ENCODE peak calls at places on chromosomes 3 and 15, in four cellular contexts. P is tibial nerve, L is stomach, S is tibial artery. G is an unnamed sample.

GRCh38 chr15:100781061-100781960 is 98.3 kb upstream of the ALDH1A3 start:
- DNase-seq in S (peak; percentile 51), L (no peak), P (no peak), G (peak; percentile 60)

GRCh38 chr15:98231696-98232440 is 271.4 kb downstream of the ARRDC4 start:
- DNase-seq in L (no peak), S (no peak), P (no peak), G (no peak)

GRCh38 chr3:38227989-38228388 is 37.6 kb upstream of the SLC22A13 start:
- DNase-seq in P (no peak), S (no peak), L (no peak), G (no peak)

GRCh38 chr3:17830786-17831185 is 88.4 kb upstream of the TBC1D5 start:
- DNase-seq in P (no peak), S (no peak), L (no peak), G (no peak)

GRCh38 chr3:12175844-12176453 is 17.2 kb upstream of the TIMP4 start:
- DNase-seq in P (peak; percentile 82), S (peak; percentile 82), L (peak; percentile 73), G (no peak)

GRCh38 chr3:169929830-169930519 is 18.6 kb downstream of the SAMD7 start:
- DNase-seq in S (no peak), L (no peak), P (no peak), G (no peak)

GRCh38 chr3:69439683-69440270 is 53.9 kb upstream of the FRMD4B start:
- DNase-seq in S (no peak), P (peak; percentile 31), L (no peak), G (no peak)

GRCh38 chr15:100880139-100880896 is 687 bp downstream of the ALDH1A3 start:
- DNase-seq in L (no peak), P (no peak), S (no peak), G (no peak)

GRCh38 chr15:59571606-59572005 is 40.0 kb upstream of the GCNT3 start:
- DNase-seq in S (no peak), L (no peak), P (no peak), G (no peak)

GRCh38 chr15:63595066-63595465 is 2.1 kb upstream of the FBXL22 start:
- DNase-seq in S (no peak), L (no peak), P (no peak), G (no peak)
- H3K27ac ChIP-seq in S (peak overlapping the region; percentile 89), L (peak overlapping the region; percentile 92), P (no peak overlapping the region), G (peak overlapping the region; percentile 94)

DNA sequence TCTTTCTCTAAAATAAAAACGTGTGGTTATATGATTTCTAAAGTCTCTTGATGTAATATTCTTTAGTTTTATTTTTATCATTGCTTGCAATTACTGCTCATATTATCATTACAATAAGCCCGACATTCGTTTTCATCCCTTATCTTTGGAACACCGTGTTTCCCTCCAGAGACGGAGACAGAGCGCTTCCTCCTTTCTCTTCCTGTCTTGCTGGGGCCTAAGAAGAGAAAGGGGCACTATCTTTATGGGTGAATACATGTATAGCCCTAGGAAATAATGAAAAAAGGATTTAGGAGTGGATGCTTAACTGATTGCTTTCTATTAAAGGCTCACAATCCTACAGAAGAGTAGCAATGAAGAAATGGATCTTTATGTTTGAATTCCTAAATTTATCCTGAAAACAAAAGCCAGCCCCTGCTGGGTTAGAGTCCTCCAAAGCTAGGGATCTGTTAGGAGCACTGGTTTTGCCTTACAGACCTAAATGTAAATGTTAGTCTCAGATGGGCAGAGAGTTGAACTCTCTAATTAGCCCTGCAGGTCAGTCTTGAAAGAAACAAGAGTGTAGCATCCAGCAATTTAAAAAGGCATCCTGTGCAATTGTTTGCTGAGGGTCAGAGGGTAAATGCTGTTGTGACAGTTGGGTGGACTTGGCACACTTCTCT is 145.1 kb downstream of the TP63 start:
- DNase-seq in S (no peak), L (no peak), P (no peak), G (no peak)
- H3K27ac ChIP-seq in S (no peak overlapping the region), L (no peak overlapping the region), P (no peak overlapping the region), G (no peak overlapping the region)

DNA sequence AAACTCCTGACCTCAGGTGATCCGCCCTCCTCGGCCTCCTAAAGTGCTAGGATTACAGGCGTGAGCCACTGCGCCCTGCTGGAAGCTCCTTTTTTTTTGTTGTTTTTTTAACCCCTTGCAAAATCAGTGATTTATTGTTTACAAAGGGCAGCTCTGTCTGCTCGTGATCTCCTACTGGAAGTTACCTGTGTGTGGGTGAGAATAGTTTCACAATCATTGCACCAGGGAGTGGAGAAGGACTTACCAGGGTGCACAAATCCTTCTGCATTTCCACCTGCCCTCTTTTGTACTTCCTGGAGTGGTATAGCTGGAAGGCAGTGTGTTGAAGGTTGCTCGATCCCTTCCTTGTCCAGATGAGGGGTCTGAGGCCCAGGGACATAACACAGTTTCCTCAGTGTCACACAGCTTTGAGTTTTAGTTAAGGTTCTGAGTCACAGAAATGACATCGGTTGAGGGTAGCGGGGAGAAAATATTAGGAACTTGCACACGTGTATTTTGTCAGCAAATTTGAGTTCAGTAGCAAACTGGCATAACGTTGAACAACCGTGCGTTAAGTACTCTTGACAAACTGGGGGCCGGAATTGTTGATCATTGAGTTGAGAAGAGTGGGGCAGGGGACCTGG is 11.3 kb upstream of the TRAK1 start:
- DNase-seq in P (no peak), S (no peak), L (no peak), G (no peak)
- H3K27ac ChIP-seq in P (peak overlapping the region; percentile 81), S (peak overlapping the region; percentile 80), L (peak overlapping the region; percentile 83), G (peak overlapping the region; percentile 79)

GRCh38 chr15:45497261-45497660 is 25.3 kb downstream of the SLC30A4 start:
- DNase-seq in P (no peak), S (no peak), L (no peak), G (no peak)

GRCh38 chr15:45498701-45499100 is 23.9 kb downstream of the SLC30A4 start:
- DNase-seq in P (no peak), L (no peak), S (no peak), G (no peak)

GRCh38 chr15:45496658-45497057 is 25.9 kb downstream of the SLC30A4 start:
- DNase-seq in S (no peak), L (no peak), P (no peak), G (no peak)

GRCh38 chr15:45495588-45495987 is 27.0 kb downstream of the SLC30A4 start:
- DNase-seq in P (no peak), L (no peak), S (no peak), G (no peak)

GRCh38 chr15:45499426-45499825 is 23.1 kb downstream of the SLC30A4 start:
- DNase-seq in S (no peak), L (no peak), P (no peak), G (no peak)
- H3K27ac ChIP-seq in S (no peak overlapping the region), L (no peak overlapping the region), P (no peak overlapping the region), G (no peak overlapping the region)

DNA sequence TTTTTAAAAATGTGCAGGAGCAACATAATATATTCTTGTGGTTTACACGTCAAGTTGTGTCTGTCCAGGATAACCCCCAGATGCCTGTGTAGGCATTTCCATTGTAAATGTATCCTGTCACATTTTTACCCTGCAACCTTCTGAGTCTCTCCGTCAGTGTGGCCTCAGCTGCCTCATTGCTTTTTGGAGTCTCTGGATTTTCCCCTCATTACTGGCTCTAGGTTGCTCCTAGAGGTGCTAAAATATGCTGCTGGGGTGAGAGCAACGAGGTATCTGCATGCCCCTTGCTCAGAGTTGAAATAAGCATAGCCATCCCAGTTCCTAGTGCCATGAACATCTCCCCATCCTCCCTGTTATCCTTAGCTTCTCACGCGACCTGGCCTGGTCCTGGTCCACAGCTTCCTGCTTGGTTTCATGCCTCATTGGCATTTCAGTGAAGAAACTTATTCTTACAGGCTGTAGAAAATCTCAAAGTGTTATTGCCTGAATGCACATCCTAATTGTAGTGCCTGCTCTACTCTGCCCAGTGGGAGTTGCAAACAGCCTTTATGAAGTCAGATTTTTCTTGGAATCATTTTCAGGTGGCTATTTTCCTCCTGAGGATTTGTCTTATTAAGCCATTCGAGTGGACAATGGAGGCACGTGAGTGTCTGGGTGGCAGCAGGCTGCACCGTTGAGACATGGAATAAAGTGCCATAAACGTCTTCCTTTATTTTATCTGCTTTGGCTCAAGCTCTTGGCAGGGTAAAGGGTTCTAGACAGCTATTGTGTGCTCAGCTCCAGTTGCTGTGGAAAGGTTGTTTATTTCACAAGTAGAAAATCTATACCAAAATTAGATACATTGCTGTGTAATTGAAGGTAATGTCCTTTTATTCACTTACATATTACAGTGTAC is 33.2 kb downstream of the OXNAD1 start:
- DNase-seq in S (no peak), L (no peak), P (no peak), G (no peak)
- H3K27ac ChIP-seq in S (no peak overlapping the region), L (no peak overlapping the region), P (no peak overlapping the region), G (no peak overlapping the region)

DNA sequence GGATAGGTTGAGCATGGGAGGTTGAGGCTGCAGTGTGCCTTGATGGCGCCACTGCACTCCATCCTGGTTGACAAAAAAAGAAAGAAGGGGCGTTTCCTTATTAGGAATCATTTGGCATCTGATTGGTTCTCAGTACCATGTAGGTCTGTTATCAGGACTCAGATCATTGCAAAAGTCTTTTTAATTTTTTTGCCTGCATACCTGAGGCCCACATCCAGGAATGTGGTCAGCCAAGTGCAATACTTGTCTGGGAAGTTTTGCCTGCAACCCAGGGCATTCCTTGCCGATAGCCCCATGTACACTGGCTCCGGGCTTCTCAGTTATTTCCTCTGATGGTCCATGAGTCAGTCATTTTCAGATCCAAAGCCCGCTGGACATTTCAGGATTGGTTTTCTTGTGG is 50.1 kb upstream of the CRTC3 start:
- DNase-seq in S (no peak), L (peak; percentile 34), P (peak; percentile 19), G (no peak)
- H3K27ac ChIP-seq in S (peak overlapping the region; percentile 63), L (peak overlapping the region; percentile 65), P (no peak overlapping the region), G (no peak overlapping the region)

DNA sequence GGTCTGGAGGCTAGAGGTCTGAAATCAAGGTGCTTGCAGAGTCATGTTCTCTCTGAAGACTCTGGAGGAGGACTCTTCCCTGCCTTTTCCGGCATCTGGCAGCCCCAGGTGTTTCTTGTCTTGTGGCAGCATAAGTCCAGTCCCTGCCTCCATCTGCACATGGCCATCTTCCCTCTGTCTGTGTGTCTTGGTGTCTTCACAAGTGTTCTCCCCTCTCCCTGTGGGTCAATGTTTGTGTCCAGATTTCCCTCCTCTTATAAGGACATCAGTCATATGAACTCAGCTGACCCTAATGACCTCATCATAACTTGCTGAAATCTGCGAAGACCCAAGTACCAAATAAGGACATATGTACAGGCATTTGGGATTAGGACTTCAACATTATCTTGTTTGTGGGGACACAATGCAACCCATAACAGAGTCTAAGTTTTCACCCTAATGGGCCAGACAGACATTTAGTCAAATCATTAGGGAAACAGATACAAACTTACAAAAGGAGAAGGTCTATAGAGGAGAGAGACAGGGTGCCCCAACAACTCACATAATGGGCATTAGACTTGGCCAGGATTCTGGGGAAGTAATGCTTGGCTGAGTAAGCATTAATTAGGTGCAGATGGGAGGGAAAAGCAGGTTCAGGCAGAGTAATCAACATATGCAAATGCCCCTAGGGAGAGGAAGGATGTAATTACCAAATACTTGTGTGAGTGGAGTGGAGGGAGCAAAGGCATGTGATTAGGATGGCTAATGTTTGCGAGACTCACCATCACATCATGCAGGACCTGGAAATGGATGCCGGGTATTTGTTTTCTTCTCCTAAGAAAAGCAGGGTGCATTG is 372.8 kb upstream of the TBL1XR1 start:
- DNase-seq in L (no peak), S (no peak), P (no peak), G (no peak)
- H3K27ac ChIP-seq in L (no peak overlapping the region), S (no peak overlapping the region), P (no peak overlapping the region), G (no peak overlapping the region)

GRCh38 chr15:92020765-92021164 is 167.3 kb downstream of the SLCO3A1 start:
- DNase-seq in L (no peak), S (no peak), P (no peak), G (no peak)

GRCh38 chr15:92018535-92019239 is 165.2 kb downstream of the SLCO3A1 start:
- DNase-seq in P (no peak), S (no peak), L (no peak), G (no peak)

GRCh38 chr15:92020207-92020606 is 166.7 kb downstream of the SLCO3A1 start:
- DNase-seq in S (no peak), P (no peak), L (no peak), G (no peak)

GRCh38 chr15:92017882-92018534 is 164.5 kb downstream of the SLCO3A1 start:
- DNase-seq in S (no peak), L (no peak), P (no peak), G (no peak)

GRCh38 chr15:92019706-92020105 is 166.2 kb downstream of the SLCO3A1 start:
- DNase-seq in S (no peak), P (no peak), L (no peak), G (no peak)
- H3K27ac ChIP-seq in S (no peak overlapping the region), P (no peak overlapping the region), L (no peak overlapping the region), G (no peak overlapping the region)

GRCh38 chr3:114308830-114309229 is 15.0 kb downstream of the TIGIT start:
- DNase-seq in P (no peak), L (no peak), S (no peak), G (no peak)
- H3K27ac ChIP-seq in P (no peak overlapping the region), L (no peak overlapping the region), S (no peak overlapping the region), G (no peak overlapping the region)